ENCODE peak calls at places on chromosomes 3 and 15, in eight cellular contexts. C is naive thymus-derived CD4-positive, alpha-beta T cell; Q is MV-4-11; E is activated CD8-positive, alpha-beta memory T cell treated with anti-CD3 and anti-CD28 coated beads for 1 hour; A is endothelial cell; Z is B cell; M is suprapubic skin; T is Caco-2. U is an unnamed sample.

GRCh38 chr3:59425371-59425770 is 375.5 kb upstream of the CFAP20DC start:
- DNase-seq in A (no peak), C (no peak), E (no peak), T (no peak), Q (no peak), M (no peak), Z (no peak), U (peak)

GRCh38 chr15:47466357-47466756 is 250.9 kb upstream of the SEMA6D start:
- DNase-seq in Q (no peak), Z (no peak), T (no peak), M (no peak), C (no peak), A (no peak), E (no peak), U (no peak)

GRCh38 chr15:36596915-36597314 is 17.5 kb downstream of the CDIN1 start:
- DNase-seq in T (no peak), M (no peak), A (no peak), Q (no peak), C (no peak), E (no peak), Z (no peak), U (no peak)

GRCh38 chr15:55694652-55695150 is 48.3 kb downstream of the PRTG start:
- DNase-seq in T (no peak), A (no peak), Z (no peak), E (no peak), C (no peak), M (no peak), Q (no peak), U (no peak)

GRCh38 chr15:97502038-97502437 is 458.5 kb upstream of the ARRDC4 start:
- DNase-seq in C (no peak), Q (no peak), A (no peak), Z (no peak), E (no peak), M (no peak), T (no peak), U (no peak)

GRCh38 chr3:195071011-195071728 is 199.8 kb downstream of the XXYLT1 start:
- DNase-seq in C (no peak), T (no peak), Z (no peak), A (no peak), M (peak), Q (no peak), E (no peak), U (no peak)

GRCh38 chr15:71115567-71116351 is 488 bp downstream of the THSD4 start:
- DNase-seq in C (no peak), E (no peak), A (peak), T (peak), Z (peak), M (no peak), Q (peak), U (peak)

GRCh38 chr15:51724673-51725072 is 12.8 kb downstream of the LYSMD2 start:
- DNase-seq in Z (no peak), A (peak), T (no peak), Q (no peak), E (no peak), C (no peak), M (no peak), U (no peak)

GRCh38 chr15:66816201-66816600 is 114.2 kb downstream of the SMAD6 start:
- DNase-seq in T (no peak), C (no peak), A (no peak), Z (no peak), M (no peak), Q (no peak), E (no peak), U (no peak)

GRCh38 chr3:27279153-27279552 is 90.0 kb downstream of the NEK10 start:
- DNase-seq in C (no peak), Z (no peak), E (no peak), T (peak), A (no peak), M (no peak), Q (peak), U (no peak)

GRCh38 chr3:144018776-144019175 is 47.2 kb downstream of the DIPK2A start:
- DNase-seq in Z (no peak), C (no peak), A (no peak), M (no peak), T (no peak), E (no peak), Q (peak), U (no peak)

GRCh38 chr3:129605593-129606521 is 619 bp downstream of the PLXND1 start:
- DNase-seq in M (no peak), T (peak), C (no peak), Q (peak), A (no peak), Z (no peak), E (no peak), U (peak)

GRCh38 chr15:70195808-70196304 is 98.1 kb upstream of the TLE3 start:
- DNase-seq in A (no peak), T (no peak), Q (no peak), Z (no peak), C (no peak), E (no peak), M (no peak), U (peak)